ENCODE peak calls at places on chromosomes 2 and 18, in ten cellular contexts. B, F, M, T, I, Q, E, Z, K and C are unnamed samples. For H3K4me1, the result is how much of the 10 kb centered on the place peaks cover.

GRCh38 chr2:230825354-230825753 is 39.4 kb upstream of the ITM2C start:
- DNase-seq in E (no peak), T (no peak), B (no peak), Q (no peak), M (no peak), Z (no peak), K (no peak), F (no peak), I (no peak), C (no peak)

GRCh38 chr2:84878459-84878858 is 2.4 kb downstream of the TRABD2A start:
- DNase-seq in T (no peak), Z (no peak), I (no peak), B (peak), K (no peak), Q (no peak), E (no peak), M (no peak), F (no peak), C (no peak)

GRCh38 chr2:205731521-205731965 is 49.2 kb downstream of the NRP2 start:
- DNase-seq in T (no peak), F (no peak), K (no peak), E (no peak), Q (no peak), B (no peak), Z (no peak), M (no peak), I (no peak), C (no peak)

GRCh38 chr2:3212984-3213383 is 164.6 kb downstream of the EIPR1 start:
- DNase-seq in I (no peak), T (no peak), K (no peak), E (no peak), B (no peak), F (no peak), Q (no peak), Z (no peak), M (no peak), C (no peak)

GRCh38 chr2:16623046-16623445 is 42.6 kb downstream of the CYRIA start:
- DNase-seq in F (no peak), T (no peak), E (no peak), M (no peak), K (no peak), B (no peak), I (no peak), Z (no peak), Q (no peak), C (no peak)

GRCh38 chr2:99473496-99474083 is 16.2 kb downstream of the REV1 start:
- DNase-seq in B (no peak), F (no peak), K (no peak), Z (no peak), M (no peak), Q (no peak), T (no peak), I (no peak), E (no peak), C (no peak)

GRCh38 chr2:102615620-102616436 is 3.5 kb upstream of the SLC9A2 start:
- DNase-seq in B (no peak), M (no peak), T (peak), E (peak), Q (peak), Z (peak), F (peak), K (peak), I (peak), C (peak)

GRCh38 chr2:239300242-239300641 is 100.6 kb downstream of the HDAC4 start:
- DNase-seq in Z (no peak), F (no peak), M (no peak), Q (no peak), T (no peak), B (no peak), E (no peak), K (no peak), I (no peak), C (peak)

GRCh38 chr2:15651367-15651727 is 59.7 kb downstream of the DDX1 start:
- DNase-seq in I (no peak), T (no peak), K (no peak), B (no peak), Q (no peak), M (no peak), E (no peak), F (no peak), Z (no peak), C (no peak)

GRCh38 chr18:28960146-28960545 is 783.2 kb upstream of the CDH2 start:
- DNase-seq in T (no peak), Z (no peak), M (no peak), E (no peak), F (no peak), I (no peak), Q (no peak), B (no peak), K (no peak), C (no peak)

GRCh38 chr2:189267925-189268579 is 88.5 kb upstream of the COL5A2 start:
- DNase-seq in B (no peak), T (no peak), I (no peak), F (no peak), Q (no peak), Z (no peak), E (no peak), K (no peak), M (no peak), C (no peak)

GRCh38 chr2:26655611-26656195 is 14.5 kb upstream of the CIB4 start:
- DNase-seq in Q (no peak), I (no peak), K (no peak), T (no peak), Z (no peak), F (no peak), E (peak), M (no peak), B (no peak), C (peak)

GRCh38 chr2:222671259-222672067 is at the start of gene MOGAT1:
- DNase-seq in Q (peak), T (peak), E (peak), Z (peak), K (no peak), F (no peak), B (peak), M (no peak), I (peak), C (no peak)

GRCh38 chr2:137031731-137032130 is 266.4 kb downstream of the THSD7B start:
- DNase-seq in B (no peak), M (no peak), E (no peak), K (no peak), I (no peak), Q (no peak), T (no peak), F (no peak), Z (no peak), C (no peak)

GRCh38 chr2:861655-862355 is 88.8 kb upstream of the SNTG2 start:
- DNase-seq in E (no peak), M (no peak), Z (no peak), Q (no peak), K (no peak), I (no peak), B (peak), F (no peak), T (no peak), C (no peak)

GRCh38 chr18:68623342-68623741 is 91.6 kb downstream of the TMX3 start:
- DNase-seq in M (no peak), B (no peak), Q (peak), F (no peak), I (peak), E (peak), K (peak), T (peak), Z (peak), C (peak)

GRCh38 chr18:35073186-35074105 is 32.2 kb downstream of the MAPRE2 start:
- DNase-seq in K (no peak), F (no peak), Z (no peak), I (no peak), Q (no peak), B (no peak), E (no peak), M (no peak), T (no peak), C (no peak)

GRCh38 chr2:222307138-222307756 is 8.4 kb upstream of the PAX3 start:
- DNase-seq in F (no peak), I (peak), E (no peak), Z (no peak), Q (no peak), T (peak), M (no peak), K (no peak), B (peak), C (no peak)

DNA sequence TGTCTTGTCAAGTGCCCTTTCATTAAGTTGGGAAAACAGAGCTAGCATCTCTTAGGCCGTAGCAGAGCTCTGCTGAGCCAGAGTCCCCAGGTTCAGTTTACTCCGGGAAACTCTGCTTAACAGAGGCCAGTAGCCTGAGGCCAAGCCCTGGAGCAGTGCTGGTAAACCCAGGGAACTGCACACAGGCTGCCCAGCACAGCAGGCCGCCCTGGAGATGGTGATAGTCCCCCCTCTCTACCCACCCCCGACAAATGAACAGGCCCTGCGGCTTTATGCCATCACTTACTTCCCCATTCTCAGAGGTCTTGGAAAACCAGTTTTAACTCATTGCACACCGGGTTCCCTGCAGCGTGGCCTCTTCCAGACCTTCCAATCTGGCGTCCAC is 3.5 kb downstream of the CNNM4 start:
- DNase-seq in T (peak), K (no peak), M (no peak), E (no peak), Q (peak), F (no peak), I (peak), Z (peak), B (no peak), C (peak)
- H3K4me1 ChIP-seq in T (under half), K (under half), M (under half), E (under half), Q (under half), F (under half), I (half or more), Z (under half), B (under half), C (under half)

DNA sequence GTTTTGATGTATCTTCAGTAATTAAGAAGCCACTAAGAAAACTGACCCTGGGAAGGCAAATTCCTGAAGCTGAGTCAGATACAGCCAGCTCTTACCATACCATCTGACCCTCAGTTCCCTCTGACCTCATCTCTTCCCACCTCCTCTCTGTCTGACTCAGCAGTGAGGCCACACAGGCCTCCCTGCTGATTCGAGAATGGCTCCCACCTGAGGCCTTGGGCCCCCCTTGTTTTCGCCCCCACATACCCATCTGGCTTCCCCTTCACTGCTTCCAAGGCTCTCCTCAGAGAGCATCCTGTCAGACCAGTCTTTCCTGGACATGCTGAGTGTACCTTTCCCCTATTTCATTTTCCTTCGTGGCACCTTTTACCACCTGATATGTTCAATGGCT is 71.0 kb upstream of the CYP1B1 start:
- DNase-seq in B (no peak), F (no peak), Q (no peak), I (no peak), T (no peak), K (no peak), E (no peak), Z (peak), M (peak), C (peak)
- H3K4me1 ChIP-seq in B (under half), F (under half), Q (under half), I (under half), T (under half), K (under half), E (under half), Z (under half), M (under half), C (under half)

DNA sequence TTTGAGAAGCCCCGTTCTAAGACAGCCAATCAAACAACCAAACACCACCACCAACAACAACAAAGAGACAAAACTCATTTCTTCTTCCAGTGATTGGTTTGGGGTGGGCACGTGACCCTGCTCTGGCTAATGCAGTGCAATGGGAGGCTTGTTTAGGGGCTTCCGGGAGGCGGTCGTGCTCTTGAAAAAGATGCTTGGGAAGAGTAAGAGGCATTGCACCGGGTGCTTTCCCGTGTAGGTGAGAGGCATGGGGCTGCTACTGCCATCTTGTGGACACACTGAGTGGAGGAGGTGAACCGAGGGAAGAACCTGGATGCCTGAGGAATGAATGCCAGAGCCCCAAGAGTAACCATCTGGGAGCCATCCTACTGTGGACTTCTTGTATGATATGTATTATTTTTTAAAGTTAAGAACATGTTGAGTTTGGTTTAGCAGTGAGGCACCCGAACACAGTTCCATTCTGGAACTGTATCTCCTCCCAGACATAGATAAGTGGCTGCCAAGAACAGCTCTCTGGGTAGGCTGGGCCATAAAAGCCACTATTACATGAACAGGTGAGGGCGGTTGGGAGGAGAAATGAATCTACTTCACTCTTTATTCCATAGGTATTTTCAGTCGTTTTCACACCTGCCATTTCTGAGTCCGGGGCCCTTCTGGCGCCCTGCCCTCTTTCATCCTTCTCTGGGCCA is 19.1 kb upstream of the ARHGAP25 start:
- DNase-seq in Q (no peak), K (peak), I (peak), E (peak), T (peak), Z (peak), B (peak), M (no peak), F (peak), C (peak)
- H3K4me1 ChIP-seq in Q (under half), K (under half), I (under half), E (under half), T (under half), Z (under half), B (under half), M (under half), F (half or more), C (under half)

GRCh38 chr18:46019956-46020355 is 52.1 kb downstream of the PSTPIP2 start:
- DNase-seq in M (no peak), F (no peak), E (no peak), K (no peak), B (no peak), Q (no peak), T (no peak), I (no peak), Z (no peak), C (no peak)
- H3K4me1 ChIP-seq in M (under half), F (under half), E (under half), K (under half), B (under half), Q (under half), T (under half), I (under half), Z (under half), C (under half)

DNA sequence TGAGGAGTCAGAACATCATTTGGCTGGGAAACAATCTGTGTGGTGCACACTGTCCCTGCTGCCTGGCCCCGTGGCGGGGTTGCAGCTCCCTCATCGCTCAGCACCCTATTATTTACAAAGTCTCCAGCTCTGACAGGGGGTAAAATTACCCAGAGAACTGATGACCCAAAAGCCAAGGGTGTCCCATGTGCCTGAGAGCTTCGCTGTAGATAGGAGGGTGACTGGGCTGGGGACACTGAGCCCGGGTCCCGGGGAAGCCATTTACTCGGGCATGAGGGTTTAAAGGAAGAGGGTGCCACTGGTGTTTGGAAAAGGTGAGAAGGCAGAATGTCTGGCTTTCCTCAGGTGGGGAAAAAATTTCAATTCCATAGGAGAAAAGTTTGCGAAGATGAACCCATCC is 48.2 kb upstream of the EML6 start:
- DNase-seq in Z (no peak), T (no peak), Q (no peak), F (no peak), I (no peak), K (no peak), M (no peak), E (no peak), B (no peak), C (no peak)
- H3K4me1 ChIP-seq in Z (under half), T (under half), Q (under half), F (under half), I (under half), K (under half), M (under half), E (under half), B (under half), C (under half)

DNA sequence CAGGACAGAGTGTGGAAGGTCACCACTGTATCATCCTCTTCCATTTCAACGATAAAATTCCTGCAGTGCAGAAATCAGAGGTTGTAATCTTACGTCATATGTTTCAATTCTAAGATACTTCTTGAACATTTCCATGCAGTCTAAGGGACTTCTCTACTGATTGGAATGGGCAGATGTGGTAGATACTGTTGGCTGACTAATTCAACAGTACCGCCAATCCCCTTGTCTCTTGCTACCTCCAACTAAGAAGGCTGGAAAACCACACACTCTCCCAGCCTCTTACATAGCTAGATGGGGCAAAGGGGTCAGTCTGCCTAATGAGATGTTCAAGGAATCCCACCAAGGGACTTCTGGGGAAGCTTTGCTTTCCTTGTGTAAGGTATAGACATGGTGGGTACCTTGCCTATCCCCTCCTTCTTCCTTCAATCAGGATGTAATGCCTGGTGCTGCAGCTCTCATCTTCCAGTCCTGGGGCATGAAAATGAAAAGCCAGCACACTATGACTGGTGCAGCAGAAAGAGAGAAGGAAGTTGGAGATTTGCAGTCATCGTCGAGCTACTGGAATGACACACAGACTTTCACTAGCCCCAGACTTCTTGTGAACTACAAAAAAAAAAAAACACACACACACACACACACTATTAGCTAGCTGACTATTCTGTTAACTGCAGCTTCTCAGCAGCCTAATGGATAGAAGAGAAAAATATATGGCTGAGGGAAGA is 84.1 kb downstream of the ALPK2 start:
- DNase-seq in E (no peak), F (no peak), K (no peak), Z (no peak), B (no peak), T (no peak), M (no peak), Q (no peak), I (no peak), C (no peak)
- H3K4me1 ChIP-seq in E (under half), F (under half), K (under half), Z (half or more), B (under half), T (under half), M (under half), Q (under half), I (under half), C (under half)

GRCh38 chr18:62784966-62785413 is 69.6 kb downstream of the PHLPP1 start:
- DNase-seq in Q (peak), E (no peak), M (no peak), F (no peak), Z (no peak), I (no peak), K (no peak), B (no peak), T (peak), C (no peak)
- H3K4me1 ChIP-seq in Q (under half), E (under half), M (under half), F (under half), Z (under half), I (under half), K (under half), B (under half), T (half or more), C (under half)

GRCh38 chr2:160381425-160381951 is 112.1 kb downstream of the RBMS1 start:
- DNase-seq in Q (no peak), T (no peak), Z (peak), E (no peak), K (no peak), M (no peak), F (no peak), I (no peak), B (no peak), C (no peak)
- H3K4me1 ChIP-seq in Q (under half), T (under half), Z (under half), E (under half), K (under half), M (under half), F (half or more), I (under half), B (under half), C (under half)

GRCh38 chr2:118088051-118089014 is at the start of gene INSIG2:
- DNase-seq in I (peak), Q (peak), T (peak), B (peak), Z (peak), M (peak), E (peak), K (peak), F (peak), C (peak)
- H3K4me1 ChIP-seq in I (under half), Q (under half), T (under half), B (under half), Z (under half), M (under half), E (under half), K (under half), F (under half), C (under half)